ENCODE peak calls at places on chromosomes 1 and 21, in four cellular contexts. H, V, S and M are unnamed samples. For H3K4me1, the result is how much of the 10 kb centered on the place peaks cover.

GRCh38 chr1:6006882-6007281 is 14.7 kb upstream of the NPHP4 start:
- DNase-seq in S (no peak), H (no peak), V (no peak), M (peak)

GRCh38 chr21:36846624-36847023 is 119.8 kb downstream of the HLCS start:
- DNase-seq in S (peak), H (no peak), V (no peak), M (no peak)

GRCh38 chr1:99970713-99971255 is 988 bp downstream of the SLC35A3 start:
- DNase-seq in H (no peak), V (no peak), S (peak), M (no peak)

GRCh38 chr1:116514708-116515525 is 55.9 kb downstream of the CD58 start:
- DNase-seq in H (no peak), S (peak), V (no peak), M (peak)

GRCh38 chr1:206923009-206923960 is 1.5 kb upstream of the FCMR start:
- DNase-seq in V (no peak), S (no peak), H (no peak), M (peak)

GRCh38 chr21:41651396-41651795 is 115.5 kb downstream of the RIPK4 start:
- DNase-seq in H (no peak), V (no peak), S (no peak), M (no peak)

GRCh38 chr1:68158837-68159236 is 73.5 kb downstream of the WLS start:
- DNase-seq in S (no peak), V (no peak), H (no peak), M (no peak)

GRCh38 chr1:83701396-83701795 is 297.5 kb downstream of the TTLL7 start:
- DNase-seq in S (no peak), H (no peak), V (no peak), M (no peak)

GRCh38 chr1:17033481-17033880 is 20.4 kb downstream of the SDHB start:
- DNase-seq in V (peak), S (no peak), H (no peak), M (no peak)

GRCh38 chr1:119141660-119142059 is 1.2 kb upstream of the WARS2 start:
- DNase-seq in V (no peak), S (no peak), H (no peak), M (no peak)

GRCh38 chr1:64234714-64235113 is 31.3 kb downstream of the UBE2U start:
- DNase-seq in V (no peak), H (no peak), S (no peak), M (no peak)

GRCh38 chr1:2192031-2192995 is 2.3 kb downstream of the FAAP20 start:
- DNase-seq in H (peak), S (no peak), V (no peak), M (no peak)

GRCh38 chr21:45456014-45456835 is 51.3 kb downstream of the COL18A1 start:
- DNase-seq in H (no peak), V (peak), S (no peak), M (no peak)

GRCh38 chr1:175191654-175192053 is 922 bp downstream of the KIAA0040 start:
- DNase-seq in H (peak), S (peak), V (no peak), M (no peak)

GRCh38 chr21:35222021-35222420 is 172.9 kb upstream of the RUNX1 start:
- DNase-seq in S (no peak), H (no peak), V (no peak), M (no peak)

GRCh38 chr1:113307771-113308451 is 82.4 kb upstream of the MAGI3 start:
- DNase-seq in H (no peak), S (peak), V (no peak), M (no peak)

GRCh38 chr1:94778808-94779207 is 41.3 kb upstream of the SLC44A3 start:
- DNase-seq in S (no peak), V (no peak), H (no peak), M (no peak)

GRCh38 chr1:114618606-114619005 is 37.2 kb upstream of the BCAS2 start:
- DNase-seq in V (no peak), H (no peak), S (peak), M (no peak)

GRCh38 chr1:59427155-59427554 is 130.3 kb downstream of the FGGY start:
- DNase-seq in S (peak), V (no peak), H (no peak), M (no peak)

GRCh38 chr1:84711091-84711490 is 20.8 kb upstream of the SSX2IP start:
- DNase-seq in S (no peak), H (no peak), V (no peak), M (no peak)

GRCh38 chr1:145962157-145963102 is 1.9 kb downstream of the ANKRD34A start:
- DNase-seq in V (peak), H (peak), S (no peak), M (peak)

GRCh38 chr1:25561426-25562100 is 18.2 kb downstream of the LDLRAP1 start:
- DNase-seq in H (no peak), V (no peak), S (no peak), M (no peak)

GRCh38 chr1:42946120-42947009 is 12.3 kb downstream of the SLC2A1 start:
- DNase-seq in S (no peak), H (no peak), V (no peak), M (no peak)

GRCh38 chr1:42947137-42947536 is 11.5 kb downstream of the SLC2A1 start:
- DNase-seq in V (no peak), S (no peak), H (no peak), M (no peak)

GRCh38 chr1:42944207-42944928 is 14.3 kb downstream of the SLC2A1 start:
- DNase-seq in V (no peak), S (no peak), H (no peak), M (no peak)

GRCh38 chr1:42943728-42944127 is 14.9 kb downstream of the SLC2A1 start:
- DNase-seq in S (no peak), V (no peak), H (no peak), M (no peak)

DNA sequence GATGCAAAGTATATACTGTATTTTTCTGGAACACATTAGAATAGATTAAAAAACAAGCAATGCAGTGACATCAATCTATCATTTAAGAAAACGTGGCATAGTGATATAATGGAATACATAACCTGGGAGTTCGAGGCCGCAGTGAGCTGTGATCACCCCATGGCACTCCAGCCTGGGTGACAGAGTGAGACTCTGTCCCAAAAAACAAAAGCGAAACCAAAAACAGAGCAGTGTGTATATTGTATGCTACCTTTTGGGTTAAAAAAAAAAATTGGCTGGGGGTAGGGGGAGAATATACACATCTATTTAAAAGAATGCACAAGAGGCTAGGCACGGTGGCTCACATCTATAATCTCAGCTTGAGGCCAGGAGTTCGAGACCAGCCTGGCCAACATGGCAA is 13.5 kb downstream of the SLC2A1 start:
- DNase-seq in V (no peak), S (no peak), H (no peak), M (no peak)
- H3K4me1 ChIP-seq in V (under half), S (half or more), H (under half), M (half or more)

GRCh38 chr21:22200378-22201092 is 1202.3 kb downstream of the NCAM2 start:
- DNase-seq in S (no peak), V (no peak), H (no peak), M (no peak)
- H3K4me3 ChIP-seq in S (no peak), V (no peak), H (no peak), M (no peak)

GRCh38 chr1:208047975-208048374 is 137.1 kb upstream of the CD34 start:
- DNase-seq in S (no peak), H (peak), V (peak), M (no peak)
- H3K4me1 ChIP-seq in S (under half), H (under half), V (under half), M (under half)

GRCh38 chr1:152954436-152954835 is 7.4 kb downstream of the SPRR5 start:
- DNase-seq in V (no peak), S (peak), H (no peak), M (no peak)
- H3K4me3 ChIP-seq in V (no peak), S (peak), H (no peak), M (no peak)

GRCh38 chr1:111512132-111512874 is 8.9 kb upstream of the ADORA3 start:
- DNase-seq in S (no peak), H (no peak), V (no peak), M (no peak)
- H3K4me1 ChIP-seq in S (under half), H (under half), V (under half), M (under half)

DNA sequence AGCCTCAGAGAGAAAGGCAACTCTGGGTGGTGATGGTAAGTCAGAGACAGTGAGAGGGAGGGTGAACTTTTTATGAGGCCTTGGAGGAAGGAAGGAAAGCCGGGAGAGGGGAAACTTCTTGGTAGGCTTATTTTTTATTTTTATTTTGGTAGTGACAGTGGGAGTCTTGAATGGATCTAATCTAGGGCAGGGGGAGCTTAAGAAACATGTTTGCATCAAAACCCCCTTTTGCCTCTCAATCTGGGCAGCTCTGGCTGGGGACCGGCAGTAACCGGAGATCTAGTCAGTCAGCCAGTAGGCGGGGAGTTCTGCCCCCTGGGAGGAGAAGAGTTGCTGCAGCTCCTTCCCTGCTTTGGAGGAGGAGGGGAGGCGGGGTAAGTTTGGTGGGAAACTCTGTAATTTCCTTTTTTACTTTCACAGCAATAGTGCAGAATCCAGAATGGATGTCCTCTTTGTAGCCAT is at the start of gene C1orf54:
- DNase-seq in S (no peak), H (peak), V (no peak), M (no peak)
- H3K4me3 ChIP-seq in S (no peak), H (no peak), V (peak), M (no peak)

GRCh38 chr1:66353207-66353606 is 180.7 kb upstream of the SGIP1 start:
- DNase-seq in V (no peak), S (no peak), H (no peak), M (no peak)

GRCh38 chr1:66351913-66352312 is 182.0 kb upstream of the SGIP1 start:
- DNase-seq in V (no peak), H (no peak), S (no peak), M (no peak)

GRCh38 chr1:66351474-66351873 is 182.5 kb upstream of the SGIP1 start:
- DNase-seq in H (no peak), S (no peak), V (no peak), M (no peak)

GRCh38 chr1:66354311-66354922 is 179.5 kb upstream of the SGIP1 start:
- DNase-seq in H (no peak), V (no peak), S (no peak), M (no peak)

GRCh38 chr1:66352783-66353182 is 181.2 kb upstream of the SGIP1 start:
- DNase-seq in H (no peak), V (no peak), S (no peak), M (no peak)
- H3K4me1 ChIP-seq in H (under half), V (under half), S (under half), M (under half)

GRCh38 chr1:121418369-121419049 is 233.7 kb downstream of the SRGAP2C start:
- DNase-seq in H (no peak), V (no peak), S (peak), M (no peak)
- H3K4me3 ChIP-seq in H (no peak), V (no peak), S (no peak), M (no peak)